ENCODE peak calls at places on chromosomes 2 and 18, in ten cellular contexts. J is astrocyte; E is NCI-H1930; Y is stromal cell of bone marrow; K is stimulated activated CD8-positive, alpha-beta memory T cell treated with anti-CD3 and anti-CD28 coated beads, Interleukin-15, amount 100 ng/mL, for 24 hours; T is islet precursor cell; V is activated T-helper 9 cell treated with anti-CD3 and anti-CD28 coated beads, Interleukin-2, amount 50 U/mL, for 16 hours; B is HL-60; R is anterior cingulate cortex; Z is PC-9. L is an unnamed sample.
A peak's percentile ranks its signal among the peaks of the same experiment; 100 is the strongest.

GRCh38 chr2:198004921-198005829 is 200.8 kb downstream of the PLCL1 start:
- DNase-seq in J (no peak), Z (no peak), E (no peak), Y (no peak), V (peak; percentile 4), R (no peak), B (no peak), K (no peak), T (no peak), L (peak; percentile 30)

GRCh38 chr2:1752751-1753150 is 8.4 kb upstream of the PXDN start:
- DNase-seq in E (no peak), K (no peak), J (no peak), Y (no peak), B (no peak), T (peak; percentile 64), V (no peak), R (no peak), Z (no peak), L (no peak)

GRCh38 chr2:16861154-16861929 is 195.7 kb upstream of the CYRIA start:
- DNase-seq in Z (no peak), B (peak; percentile 86), K (no peak), J (peak; percentile 79), R (no peak), E (no peak), V (no peak), T (no peak), Y (peak; percentile 18), L (no peak)

GRCh38 chr2:95383635-95384027 is 18.9 kb upstream of the FAHD2A start:
- DNase-seq in E (no peak), J (no peak), K (no peak), Z (no peak), R (no peak), T (peak; percentile 35), Y (no peak), B (no peak), V (no peak), L (no peak)

GRCh38 chr2:146602856-146603255 is 1242.0 kb upstream of the ACVR2A start:
- DNase-seq in V (no peak), Z (no peak), Y (no peak), B (no peak), R (no peak), E (no peak), T (no peak), J (no peak), K (no peak), L (no peak)

GRCh38 chr2:200318940-200319435 is 12.5 kb downstream of the SPATS2L start:
- DNase-seq in B (no peak), K (no peak), Y (no peak), R (no peak), E (no peak), T (no peak), J (peak; percentile 47), Z (no peak), V (no peak), L (no peak)

GRCh38 chr2:31319391-31320175 is 85.6 kb downstream of the EHD3 start:
- DNase-seq in R (no peak), J (no peak), Z (no peak), Y (no peak), E (no peak), B (peak; percentile 54), V (no peak), K (no peak), T (no peak), L (peak; percentile 25)

GRCh38 chr2:229174794-229175529 is 96.1 kb downstream of the PID1 start:
- DNase-seq in V (no peak), Y (no peak), R (no peak), T (no peak), J (peak; percentile 5), E (no peak), Z (no peak), B (no peak), K (no peak), L (no peak)

GRCh38 chr2:148613231-148614023 is 31.1 kb upstream of the EPC2 start:
- DNase-seq in V (no peak), Z (no peak), T (no peak), E (no peak), Y (no peak), R (no peak), B (no peak), J (no peak), K (no peak), L (no peak)

GRCh38 chr18:48734460-48734859 is 195.6 kb downstream of the CTIF start:
- DNase-seq in E (no peak), K (no peak), Z (no peak), Y (no peak), V (no peak), B (no peak), T (no peak), R (no peak), J (no peak), L (no peak)

GRCh38 chr2:179104736-179105135 is 54.8 kb upstream of the CCDC141 start:
- DNase-seq in T (no peak), J (peak; percentile 19), Y (peak; percentile 6), E (no peak), Z (no peak), V (no peak), R (no peak), K (no peak), B (no peak), L (no peak)

GRCh38 chr2:28492276-28492675 is 3.6 kb upstream of the PLB1 start:
- DNase-seq in K (no peak), R (no peak), Y (no peak), J (no peak), V (no peak), Z (no peak), B (no peak), T (peak; percentile 30), E (no peak), L (no peak)

GRCh38 chr2:45925636-45926350 is 274.3 kb downstream of the PRKCE start:
- DNase-seq in T (no peak), K (no peak), B (no peak), J (no peak), Z (no peak), E (no peak), V (no peak), R (no peak), Y (no peak), L (no peak)

GRCh38 chr2:204010611-204011560 is 74.3 kb downstream of the ICOS start:
- DNase-seq in E (no peak), R (no peak), V (no peak), T (no peak), K (no peak), B (no peak), J (no peak), Z (no peak), Y (peak; percentile 21), L (no peak)

GRCh38 chr2:31221549-31221948 is 4.2 kb upstream of the CAPN14 start:
- DNase-seq in J (no peak), R (no peak), Y (no peak), K (no peak), B (no peak), E (no peak), V (no peak), T (no peak), Z (no peak), L (no peak)

GRCh38 chr2:12428324-12428723 is 288.4 kb upstream of the TRIB2 start:
- DNase-seq in R (no peak), E (no peak), Y (no peak), J (no peak), V (no peak), B (no peak), Z (no peak), T (peak; percentile 61), K (no peak), L (no peak)

GRCh38 chr2:143473206-143473605 is 344.0 kb downstream of the ARHGAP15 start:
- DNase-seq in B (no peak), Y (peak; percentile 22), R (no peak), K (no peak), V (no peak), J (peak; percentile 68), Z (no peak), E (no peak), T (no peak), L (no peak)

GRCh38 chr2:240789051-240789453 is 31.0 kb downstream of the KIF1A start:
- DNase-seq in J (no peak), T (no peak), B (no peak), R (no peak), Z (no peak), Y (no peak), V (no peak), K (no peak), E (no peak), L (no peak)

GRCh38 chr2:69163556-69163955 is 150.6 kb downstream of the ANTXR1 start:
- DNase-seq in E (no peak), J (no peak), R (no peak), T (no peak), V (no peak), Z (no peak), B (no peak), K (no peak), Y (no peak), L (no peak)

GRCh38 chr2:9345997-9346396 is 77.3 kb downstream of the ITGB1BP1 start:
- DNase-seq in R (no peak), Z (no peak), B (no peak), E (no peak), J (no peak), V (no peak), K (no peak), Y (no peak), T (no peak), L (no peak)

GRCh38 chr2:149068996-149069888 is 30.7 kb downstream of the LYPD6B start:
- DNase-seq in T (no peak), Z (peak; percentile 73), B (peak; percentile 8), K (no peak), R (no peak), J (peak; percentile 90), Y (peak; percentile 71), V (no peak), E (no peak), L (no peak)

GRCh38 chr2:185618630-185619029 is 120.0 kb upstream of the FSIP2 start:
- DNase-seq in B (no peak), R (no peak), Y (no peak), T (peak; percentile 63), J (peak; percentile 89), E (no peak), Z (no peak), V (no peak), K (no peak), L (no peak)

GRCh38 chr2:156818221-156818620 is 382.0 kb downstream of the GPD2 start:
- DNase-seq in B (no peak), T (no peak), Z (no peak), R (no peak), E (no peak), K (no peak), J (no peak), V (no peak), Y (no peak), L (no peak)

GRCh38 chr2:460861-461260 is 173.0 kb upstream of the ALKAL2 start:
- DNase-seq in J (peak; percentile 39), T (no peak), K (no peak), V (peak; percentile 13), Y (no peak), Z (no peak), E (no peak), B (no peak), R (no peak), L (peak; percentile 63)

GRCh38 chr2:199471443-199472057 is 13.8 kb upstream of the SATB2 start:
- DNase-seq in E (peak; percentile 20), V (no peak), K (no peak), R (peak; percentile 26), J (no peak), B (peak; percentile 18), T (peak; percentile 93), Y (no peak), Z (peak; percentile 69), L (no peak)

GRCh38 chr2:189372688-189373257 is 68.5 kb upstream of the WDR75 start:
- DNase-seq in J (no peak), R (no peak), B (no peak), Z (no peak), V (no peak), K (no peak), T (no peak), Y (no peak), E (no peak), L (no peak)

GRCh38 chr2:240333985-240334384 is 101.5 kb upstream of the GPC1 start:
- DNase-seq in T (peak; percentile 12), B (no peak), Z (no peak), V (no peak), Y (peak; percentile 18), J (no peak), K (no peak), R (no peak), E (no peak), L (no peak)

L was measured in activated T-helper 1 cell treated with anti-CD3 and anti-CD28 coated beads, Interleukin-12 subunit alpha, Interleukin-12 subunit beta, Interleukin-2, Interleukin-4 antibody, amounts not matched to agents 30 ng/mL and 10 ng/mL and 1 ng/mL, durations not matched to agents 14 hours and 24 hours and 36 hours.